ENCODE peak calls at places on chromosome 19, in six cellular contexts. One of them, this sample, is unnamed.

GRCh38 chr19:10898633-10899032 is 27.3 kb downstream of the CARM1 start:
- DNase-seq in T-helper 1 cell: no peak
- DNase-seq in NCI-H1092 treated with DMSO at 0.1 percent for 48 hours: no peak
- DNase-seq in NCI-H345: no peak
- DNase-seq in GM04504: no peak
- DNase-seq in EL: no peak
- DNase-seq in this sample: no peak

GRCh38 chr19:29001922-29002247 is 211.1 kb downstream of the UQCRFS1 start:
- DNase-seq in T-helper 1 cell: no peak
- DNase-seq in NCI-H1092 treated with DMSO at 0.1 percent for 48 hours: no peak
- DNase-seq in NCI-H345: no peak
- DNase-seq in GM04504: no peak
- DNase-seq in EL: no peak
- DNase-seq in this sample: no peak

GRCh38 chr19:24049537-24049936 is 37.5 kb upstream of the ZNF254 start:
- DNase-seq in T-helper 1 cell: no peak
- DNase-seq in NCI-H1092 treated with DMSO at 0.1 percent for 48 hours: no peak
- DNase-seq in NCI-H345: no peak
- DNase-seq in GM04504: no peak
- DNase-seq in EL: no peak
- DNase-seq in this sample: no peak

GRCh38 chr19:40356681-40357595 is 8.4 kb downstream of the PLD3 start:
- DNase-seq in T-helper 1 cell: no peak
- DNase-seq in NCI-H1092 treated with DMSO at 0.1 percent for 48 hours: no peak
- DNase-seq in NCI-H345: no peak
- DNase-seq in GM04504: no peak
- DNase-seq in EL: peak
- DNase-seq in this sample: no peak

GRCh38 chr19:19595171-19595701 is 23.3 kb downstream of the PBX4 start:
- DNase-seq in T-helper 1 cell: no peak
- DNase-seq in NCI-H1092 treated with DMSO at 0.1 percent for 48 hours: no peak
- DNase-seq in NCI-H345: no peak
- DNase-seq in GM04504: no peak
- DNase-seq in EL: peak
- DNase-seq in this sample: no peak

GRCh38 chr19:56692496-56692895 is 20.9 kb upstream of the ZNF835 start:
- DNase-seq in T-helper 1 cell: no peak
- DNase-seq in NCI-H1092 treated with DMSO at 0.1 percent for 48 hours: no peak
- DNase-seq in NCI-H345: no peak
- DNase-seq in GM04504: no peak
- DNase-seq in EL: no peak
- DNase-seq in this sample: no peak

GRCh38 chr19:31346184-31346583 is 3.1 kb downstream of the TSHZ3 start:
- DNase-seq in T-helper 1 cell: no peak
- DNase-seq in NCI-H1092 treated with DMSO at 0.1 percent for 48 hours: no peak
- DNase-seq in NCI-H345: no peak
- DNase-seq in GM04504: no peak
- DNase-seq in EL: no peak
- DNase-seq in this sample: no peak

GRCh38 chr19:10510301-10510802 is 6.9 kb downstream of the S1PR5 start:
- DNase-seq in T-helper 1 cell: peak
- DNase-seq in NCI-H1092 treated with DMSO at 0.1 percent for 48 hours: no peak
- DNase-seq in NCI-H345: no peak
- DNase-seq in GM04504: no peak
- DNase-seq in EL: no peak
- DNase-seq in this sample: peak

GRCh38 chr19:48635263-48635965 is 1.8 kb downstream of the DBP start:
- DNase-seq in T-helper 1 cell: peak
- DNase-seq in NCI-H1092 treated with DMSO at 0.1 percent for 48 hours: peak
- DNase-seq in NCI-H345: peak
- DNase-seq in GM04504: no peak
- DNase-seq in EL: peak
- DNase-seq in this sample: peak

GRCh38 chr19:58237324-58237723 is 8.6 kb downstream of the ZNF544 start:
- DNase-seq in T-helper 1 cell: no peak
- DNase-seq in NCI-H1092 treated with DMSO at 0.1 percent for 48 hours: no peak
- DNase-seq in NCI-H345: no peak
- DNase-seq in GM04504: no peak
- DNase-seq in EL: no peak
- DNase-seq in this sample: no peak

GRCh38 chr19:41323430-41324125 is 13.6 kb downstream of the CCDC97 start:
- DNase-seq in T-helper 1 cell: no peak
- DNase-seq in NCI-H1092 treated with DMSO at 0.1 percent for 48 hours: no peak
- DNase-seq in NCI-H345: no peak
- DNase-seq in GM04504: peak
- DNase-seq in EL: peak
- DNase-seq in this sample: no peak

GRCh38 chr19:5947435-5947834 is 30.5 kb downstream of the RANBP3 start:
- DNase-seq in T-helper 1 cell: no peak
- DNase-seq in NCI-H1092 treated with DMSO at 0.1 percent for 48 hours: no peak
- DNase-seq in NCI-H345: no peak
- DNase-seq in GM04504: no peak
- DNase-seq in EL: no peak
- DNase-seq in this sample: no peak

GRCh38 chr19:47471381-47471732 is 336 bp downstream of the SLC8A2 start:
- DNase-seq in T-helper 1 cell: no peak
- DNase-seq in NCI-H1092 treated with DMSO at 0.1 percent for 48 hours: no peak
- DNase-seq in NCI-H345: no peak
- DNase-seq in GM04504: no peak
- DNase-seq in EL: no peak
- DNase-seq in this sample: no peak

GRCh38 chr19:10565028-10565566 is 713 bp downstream of the KRI1 start:
- DNase-seq in T-helper 1 cell: no peak
- DNase-seq in NCI-H1092 treated with DMSO at 0.1 percent for 48 hours: peak
- DNase-seq in NCI-H345: peak
- DNase-seq in GM04504: no peak
- DNase-seq in EL: peak
- DNase-seq in this sample: peak

GRCh38 chr19:4284176-4284958 is 5.3 kb downstream of the SHD start:
- DNase-seq in T-helper 1 cell: no peak
- DNase-seq in NCI-H1092 treated with DMSO at 0.1 percent for 48 hours: no peak
- DNase-seq in NCI-H345: peak
- DNase-seq in GM04504: no peak
- DNase-seq in EL: no peak
- DNase-seq in this sample: no peak

GRCh38 chr19:33740811-33741396 is 55.8 kb upstream of the KCTD15 start:
- DNase-seq in T-helper 1 cell: no peak
- DNase-seq in NCI-H1092 treated with DMSO at 0.1 percent for 48 hours: no peak
- DNase-seq in NCI-H345: no peak
- DNase-seq in GM04504: peak
- DNase-seq in EL: peak
- DNase-seq in this sample: no peak

GRCh38 chr19:3398114-3398899 is 31.9 kb downstream of the NFIC start:
- DNase-seq in T-helper 1 cell: no peak
- DNase-seq in NCI-H1092 treated with DMSO at 0.1 percent for 48 hours: no peak
- DNase-seq in NCI-H345: no peak
- DNase-seq in GM04504: no peak
- DNase-seq in EL: no peak
- DNase-seq in this sample: no peak

GRCh38 chr19:6753178-6754031 is 13.8 kb downstream of the SH2D3A start:
- DNase-seq in T-helper 1 cell: peak
- DNase-seq in NCI-H1092 treated with DMSO at 0.1 percent for 48 hours: no peak
- DNase-seq in NCI-H345: no peak
- DNase-seq in GM04504: peak
- DNase-seq in EL: peak
- DNase-seq in this sample: peak

This sample was measured in effector CD8-positive, alpha-beta T cell.